ENCODE peak calls at places on chromosomes 16 and 17, in nine cellular contexts. O, H, F, B, W, T, C, Q and D are unnamed samples.

GRCh38 chr16:69351309-69352027 is at the start of gene TMED6:
- DNase-seq in O (no peak), H (peak), W (no peak), C (no peak), T (no peak), B (no peak), Q (no peak), F (no peak), D (no peak)

GRCh38 chr16:69166221-69166833 is 20.6 kb upstream of the SNTB2 start:
- DNase-seq in O (peak), W (peak), B (peak), C (no peak), H (no peak), T (peak), Q (peak), F (no peak), D (no peak)

GRCh38 chr16:27235938-27236245 is 32.6 kb downstream of the KDM8 start:
- DNase-seq in W (no peak), T (no peak), B (no peak), Q (no peak), H (no peak), O (no peak), C (no peak), F (no peak), D (no peak)

GRCh38 chr16:85401370-85401916 is 211.7 kb upstream of the GSE1 start:
- DNase-seq in B (no peak), T (no peak), H (no peak), W (no peak), F (no peak), C (peak), Q (no peak), O (no peak), D (peak)

GRCh38 chr16:85380905-85381737 is 232.0 kb upstream of the GSE1 start:
- DNase-seq in Q (no peak), C (no peak), W (no peak), T (no peak), F (no peak), O (no peak), H (no peak), B (no peak), D (no peak)

GRCh38 chr17:69763503-69763902 is 311.5 kb upstream of the KCNJ16 start:
- DNase-seq in Q (peak), F (no peak), W (no peak), O (no peak), H (no peak), C (no peak), B (no peak), T (peak), D (no peak)

GRCh38 chr16:11224096-11224893 is 31.7 kb downstream of the SOCS1 start:
- DNase-seq in H (peak), W (peak), B (no peak), C (peak), O (peak), T (no peak), F (peak), Q (no peak), D (peak)

GRCh38 chr17:80884811-80885210 is 106.8 kb upstream of the CHMP6 start:
- DNase-seq in H (no peak), W (no peak), F (no peak), T (no peak), B (no peak), Q (no peak), C (peak), O (no peak), D (peak)

GRCh38 chr16:2233872-2234812 is 2.1 kb upstream of the DNASE1L2 start:
- DNase-seq in B (no peak), W (no peak), O (no peak), H (no peak), F (no peak), Q (no peak), T (no peak), C (no peak), D (no peak)

GRCh38 chr17:38418693-38419507 is 9.4 kb upstream of the ARHGAP23 start:
- DNase-seq in H (no peak), Q (no peak), B (no peak), O (no peak), T (no peak), C (no peak), F (peak), W (peak), D (no peak)

GRCh38 chr17:38416840-38417209 is 11.4 kb upstream of the ARHGAP23 start:
- DNase-seq in H (no peak), Q (no peak), W (no peak), B (no peak), F (no peak), T (no peak), C (no peak), O (no peak), D (no peak)

GRCh38 chr17:38419508-38419981 is 8.7 kb upstream of the ARHGAP23 start:
- DNase-seq in Q (no peak), C (no peak), B (no peak), O (no peak), F (peak), W (no peak), H (no peak), T (no peak), D (no peak)

GRCh38 chr17:38417210-38417951 is 10.9 kb upstream of the ARHGAP23 start:
- DNase-seq in B (no peak), C (no peak), Q (no peak), O (no peak), H (no peak), W (peak), T (no peak), F (no peak), D (no peak)

DNA sequence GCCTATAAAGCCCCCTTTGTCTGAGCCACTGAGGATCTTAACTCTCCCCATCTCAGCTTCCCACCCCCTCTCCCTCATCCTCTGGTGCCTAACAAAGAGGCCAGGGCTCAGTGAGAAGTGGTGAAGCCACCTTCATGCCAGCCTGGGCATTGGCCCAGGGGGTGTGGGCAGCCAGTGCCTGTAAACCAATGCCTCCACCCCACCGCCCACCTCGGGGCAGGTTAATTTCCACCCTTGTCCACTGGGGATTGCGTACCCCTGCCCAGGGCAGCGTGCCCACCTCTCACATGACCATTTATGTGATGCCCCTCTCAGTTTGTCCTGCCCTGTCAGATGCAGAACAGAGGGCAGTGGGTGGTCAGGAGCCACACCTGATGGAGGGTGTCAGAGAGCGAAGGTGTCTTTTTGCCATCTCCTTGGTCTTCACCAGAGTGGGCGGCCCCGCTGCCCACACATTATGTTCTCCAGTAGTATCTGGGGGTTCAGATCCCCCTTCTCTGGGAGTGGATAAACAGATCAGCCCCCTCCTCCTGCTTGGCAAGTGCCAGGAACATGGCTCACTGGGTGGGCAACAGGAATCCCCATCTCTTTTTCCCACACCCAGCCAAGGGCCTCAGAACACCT is 10.1 kb upstream of the ARHGAP23 start:
- DNase-seq in T (no peak), H (no peak), B (no peak), W (no peak), Q (no peak), C (no peak), O (no peak), F (no peak), D (no peak)
- TF ChIP-seq CTCF in T (no peak), H (no peak), B (no peak), W (no peak), Q (no peak), C (no peak), O (no peak), F (no peak), D (no peak)

GRCh38 chr17:45828171-45829133 is 16.2 kb upstream of the SPPL2C start:
- DNase-seq in Q (no peak), C (no peak), W (no peak), T (no peak), O (no peak), H (no peak), B (no peak), F (no peak), D (no peak)
- TF ChIP-seq CTCF in Q (no peak), C (no peak), W (peak), T (no peak), O (no peak), H (no peak), B (no peak), F (no peak), D (no peak)

GRCh38 chr16:82169861-82170845 is at the start of gene MPHOSPH6:
- DNase-seq in O (peak), H (peak), F (peak), T (peak), W (peak), B (peak), Q (peak), C (peak), D (peak)
- TF ChIP-seq CTCF in O (no peak), H (no peak), F (no peak), T (no peak), W (no peak), B (no peak), Q (no peak), C (peak), D (peak)

DNA sequence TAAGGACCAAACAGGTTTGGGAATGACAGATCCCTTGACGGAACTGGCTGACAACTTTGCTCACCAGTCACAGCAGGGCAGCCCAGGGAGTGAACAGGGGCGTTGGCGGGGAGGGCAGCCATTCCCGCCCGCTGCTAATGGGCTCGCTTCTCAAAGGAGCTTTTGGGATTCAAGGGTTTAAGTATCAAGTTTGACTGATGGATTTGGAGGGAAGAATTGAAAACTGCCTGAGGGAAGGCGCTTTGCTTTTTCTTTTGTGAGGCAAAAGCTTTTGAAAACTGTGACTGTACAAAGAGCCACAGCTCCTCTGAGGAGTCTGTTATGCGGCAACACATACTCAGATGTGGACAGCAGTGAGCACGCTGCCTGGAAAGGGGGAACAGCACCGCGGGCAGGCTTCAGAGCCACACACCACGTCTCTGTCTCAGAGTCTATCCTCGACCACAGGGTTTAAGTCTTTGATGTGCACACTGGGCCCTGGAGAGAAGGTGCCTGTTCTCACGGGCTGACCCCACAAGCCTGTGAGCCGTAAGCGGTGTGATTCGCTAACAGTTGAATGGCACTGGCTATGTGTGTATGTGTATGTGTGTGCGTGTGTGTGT is 79.9 kb upstream of the HSBP1 start:
- DNase-seq in H (no peak), Q (no peak), W (no peak), T (no peak), O (no peak), F (peak), B (no peak), C (no peak), D (no peak)
- TF ChIP-seq CTCF in H (no peak), Q (no peak), W (no peak), T (no peak), O (no peak), F (no peak), B (no peak), C (no peak), D (no peak)

DNA sequence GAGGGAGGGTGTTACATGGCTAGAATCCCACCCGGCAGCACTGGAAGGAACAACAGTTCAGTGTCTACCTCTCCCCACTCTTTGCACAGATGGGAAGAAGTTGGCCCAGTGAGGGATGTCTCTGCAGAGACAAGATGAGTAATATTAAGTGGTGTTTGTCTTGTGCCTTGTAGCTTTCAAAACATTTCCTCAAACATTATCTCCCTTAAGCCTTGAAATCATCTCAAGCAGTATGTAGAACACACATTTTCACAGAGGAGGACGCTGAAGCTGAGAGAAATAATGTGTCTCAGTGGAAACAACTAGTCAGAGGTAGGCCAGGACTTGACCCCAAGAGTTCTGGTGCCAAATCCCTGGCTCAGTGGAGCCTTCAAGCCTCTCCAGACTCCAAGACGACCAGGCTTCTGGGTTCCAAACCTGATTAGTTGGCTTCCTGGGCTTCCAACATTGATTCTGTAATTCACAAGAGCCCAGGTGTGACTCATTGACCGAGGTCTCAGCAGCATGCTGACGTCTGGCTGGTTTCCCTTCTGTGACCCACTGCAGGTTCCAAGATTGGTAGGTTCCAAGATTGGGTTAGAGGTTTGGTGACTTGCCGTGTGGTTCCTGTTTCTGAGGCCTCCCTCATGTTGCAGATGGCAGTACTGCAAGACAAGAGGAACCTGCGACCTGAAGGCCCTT is 7.4 kb downstream of the RNF112 start:
- DNase-seq in Q (peak), H (peak), W (no peak), C (no peak), B (no peak), O (peak), F (no peak), T (peak), D (no peak)
- TF ChIP-seq CTCF in Q (peak), H (no peak), W (no peak), C (no peak), B (peak), O (no peak), F (no peak), T (no peak), D (no peak)

GRCh38 chr17:50209472-50210248 is 8.2 kb upstream of the COL1A1 start:
- DNase-seq in T (peak), F (peak), Q (peak), W (peak), H (peak), O (no peak), B (peak), C (peak), D (peak)
- TF ChIP-seq CTCF in T (no peak), F (no peak), Q (no peak), W (no peak), H (no peak), O (no peak), B (no peak), C (no peak), D (no peak)